ENCODE peak calls at places on chromosomes 2 and 18, in five cellular contexts. B, L, F, V and N are unnamed samples.

GRCh38 chr2:223113161-223113560 is 61.2 kb downstream of the KCNE4 start:
- DNase-seq in B (no peak), V (no peak), F (no peak), L (no peak), N (no peak)

GRCh38 chr18:26456070-26456491 is 92.3 kb downstream of the KCTD1 start:
- DNase-seq in V (peak; percentile 10), L (no peak), F (no peak), B (no peak), N (peak; percentile 68)

GRCh38 chr2:42949125-42949524 is 156.7 kb upstream of the HAAO start:
- DNase-seq in F (no peak), V (no peak), L (peak; percentile 85), B (no peak), N (no peak)

GRCh38 chr2:68727698-68728375 is 6.8 kb upstream of the ARHGAP25 start:
- DNase-seq in V (no peak), F (no peak), L (no peak), B (no peak), N (no peak)

GRCh38 chr2:176967911-176968451 is 244.6 kb upstream of the HNRNPA3 start:
- DNase-seq in F (no peak), B (no peak), V (no peak), L (no peak), N (no peak)

GRCh38 chr2:178859760-178860159 is 52.5 kb upstream of the TTN start:
- DNase-seq in V (no peak), L (no peak), F (no peak), B (no peak), N (no peak)

GRCh38 chr2:33241581-33241980 is 234.9 kb upstream of the RASGRP3 start:
- DNase-seq in B (no peak), F (no peak), L (no peak), V (no peak), N (no peak)

GRCh38 chr18:64165906-64166305 is 17.0 kb upstream of the LINC00305 start:
- DNase-seq in V (no peak), B (no peak), L (no peak), F (no peak), N (no peak)

GRCh38 chr2:118913805-118914645 is 28.0 kb upstream of the MARCO start:
- DNase-seq in F (no peak), V (no peak), B (peak; percentile 27), L (no peak), N (peak; percentile 90)

GRCh38 chr2:19255481-19255880 is 102.9 kb downstream of the OSR1 start:
- DNase-seq in B (no peak), L (no peak), F (no peak), V (no peak), N (no peak)

GRCh38 chr18:12659904-12660605 is 2.1 kb upstream of the SPIRE1 start:
- DNase-seq in V (peak; percentile 47), L (no peak), F (peak; percentile 40), B (peak; percentile 48), N (no peak)

GRCh38 chr18:13576598-13576997 is 149.8 kb downstream of the FAM210A start:
- DNase-seq in F (no peak), L (no peak), V (no peak), B (no peak), N (peak; percentile 80)

GRCh38 chr18:32057624-32058165 is 34.0 kb upstream of the RNF138 start:
- DNase-seq in B (no peak), L (no peak), F (no peak), V (no peak), N (no peak)

GRCh38 chr18:33627114-33627513 is 49.1 kb downstream of the ASXL3 start:
- DNase-seq in F (no peak), V (no peak), B (no peak), L (no peak), N (no peak)

GRCh38 chr2:53512071-53512841 is 255.3 kb upstream of the CHAC2 start:
- DNase-seq in B (no peak), V (no peak), F (no peak), L (no peak), N (no peak)

GRCh38 chr2:106531676-106532075 is 44.5 kb downstream of the CD8B2 start:
- DNase-seq in B (no peak), V (peak; percentile 70), L (no peak), F (no peak), N (no peak)

GRCh38 chr2:10764101-10764785 is 42.8 kb downstream of the ATP6V1C2 start:
- DNase-seq in B (no peak), V (no peak), L (peak; percentile 67), F (no peak), N (peak; percentile 89)

GRCh38 chr2:189633392-189633811 is 27.9 kb upstream of the ASNSD1 start:
- DNase-seq in L (no peak), V (no peak), F (no peak), B (no peak), N (no peak)

GRCh38 chr2:225027061-225027762 is 15.1 kb downstream of the DOCK10 start:
- DNase-seq in B (no peak), F (no peak), V (no peak), L (no peak), N (no peak)

GRCh38 chr2:69241664-69242063 is 145.4 kb downstream of the GFPT1 start:
- DNase-seq in V (no peak), B (no peak), L (no peak), F (no peak), N (no peak)

GRCh38 chr2:172726172-172726735 is 9.4 kb upstream of the RAPGEF4 start:
- DNase-seq in V (peak; percentile 95), F (no peak), L (no peak), B (no peak), N (no peak)

GRCh38 chr2:84494070-84494469 is 22.2 kb upstream of the DNAH6 start:
- DNase-seq in B (no peak), L (no peak), V (no peak), F (no peak), N (no peak)

GRCh38 chr18:3051718-3052410 is 38.9 kb upstream of the LPIN2 start:
- DNase-seq in V (peak; percentile 99), B (no peak), F (no peak), L (no peak), N (no peak)

GRCh38 chr18:46566111-46566510 is 90.9 kb downstream of the LOXHD1 start:
- DNase-seq in V (no peak), B (no peak), L (no peak), F (no peak), N (peak; percentile 88)

GRCh38 chr18:75065251-75066000 is 143.5 kb downstream of the PTGR3 start:
- DNase-seq in V (no peak), B (no peak), F (no peak), L (no peak), N (no peak)

GRCh38 chr2:13821255-13821880 is 811.1 kb upstream of the LRATD1 start:
- DNase-seq in V (no peak), F (no peak), B (no peak), L (no peak), N (no peak)

GRCh38 chr2:174120346-174120745 is 128.0 kb downstream of the OLA1 start:
- DNase-seq in V (peak; percentile 6), F (no peak), B (peak; percentile 82), L (no peak), N (no peak)

GRCh38 chr2:179883407-179883806 is 22.0 kb upstream of the ZNF385B start:
- DNase-seq in V (no peak), L (no peak), F (no peak), B (no peak), N (no peak)

GRCh38 chr18:77119101-77119850 is 13.3 kb downstream of the MBP start:
- DNase-seq in V (no peak), L (no peak), B (no peak), F (no peak), N (no peak)

GRCh38 chr18:13726972-13727331 is 479 bp downstream of the RNMT start:
- DNase-seq in B (no peak), F (peak; percentile 17), V (peak; percentile 43), L (no peak), N (peak; percentile 93)

GRCh38 chr2:37786153-37786809 is 114.8 kb upstream of the CDC42EP3 start:
- DNase-seq in B (no peak), F (no peak), V (no peak), L (no peak), N (peak; percentile 80)

GRCh38 chr2:200728630-200729029 is 83.1 kb upstream of the BZW1 start:
- DNase-seq in B (no peak), F (no peak), V (no peak), L (no peak), N (no peak)

GRCh38 chr2:200725620-200726019 is 86.1 kb upstream of the BZW1 start:
- DNase-seq in B (no peak), L (no peak), V (no peak), F (no peak), N (no peak)

GRCh38 chr2:200733713-200734198 is 78.0 kb upstream of the BZW1 start:
- DNase-seq in L (no peak), V (no peak), F (no peak), B (no peak), N (no peak)

GRCh38 chr2:200730960-200731359 is 80.8 kb upstream of the BZW1 start:
- DNase-seq in L (no peak), V (no peak), B (no peak), F (no peak), N (peak; percentile 64)

DNA sequence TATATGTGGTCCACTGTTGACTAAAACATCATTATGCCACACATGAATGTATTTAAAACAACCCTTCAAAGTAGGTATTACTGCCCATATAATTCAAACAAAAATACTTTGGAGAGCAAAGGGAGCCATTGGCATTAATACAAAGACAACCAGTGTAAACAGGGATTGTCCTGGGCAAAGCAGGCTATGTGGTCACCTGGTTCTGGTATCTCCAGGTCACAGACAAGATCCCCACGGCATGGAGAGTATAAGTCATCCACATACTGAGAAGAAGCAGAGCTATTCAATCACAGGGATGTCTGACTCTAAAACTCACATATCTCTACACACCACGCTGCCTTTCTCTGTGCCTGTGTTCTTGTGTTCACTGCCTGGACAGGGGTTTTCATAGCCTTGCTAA is 81.4 kb upstream of the BZW1 start:
- DNase-seq in L (no peak), B (no peak), V (no peak), F (no peak), N (no peak)
- H3K27ac ChIP-seq in L (no peak overlapping the region), B (no peak overlapping the region), V (no peak overlapping the region), F (no peak overlapping the region), N (no peak overlapping the region)

GRCh38 chr2:132438650-132439030 is 22.0 kb downstream of the GPR39 start:
- DNase-seq in L (no peak), B (peak; percentile 78), V (no peak), F (no peak), N (no peak)
- TF ChIP-seq POLR2AphosphoS5 in L (no peak), B (peak; percentile 48), V (no peak), F (no peak), N (no peak)

DNA sequence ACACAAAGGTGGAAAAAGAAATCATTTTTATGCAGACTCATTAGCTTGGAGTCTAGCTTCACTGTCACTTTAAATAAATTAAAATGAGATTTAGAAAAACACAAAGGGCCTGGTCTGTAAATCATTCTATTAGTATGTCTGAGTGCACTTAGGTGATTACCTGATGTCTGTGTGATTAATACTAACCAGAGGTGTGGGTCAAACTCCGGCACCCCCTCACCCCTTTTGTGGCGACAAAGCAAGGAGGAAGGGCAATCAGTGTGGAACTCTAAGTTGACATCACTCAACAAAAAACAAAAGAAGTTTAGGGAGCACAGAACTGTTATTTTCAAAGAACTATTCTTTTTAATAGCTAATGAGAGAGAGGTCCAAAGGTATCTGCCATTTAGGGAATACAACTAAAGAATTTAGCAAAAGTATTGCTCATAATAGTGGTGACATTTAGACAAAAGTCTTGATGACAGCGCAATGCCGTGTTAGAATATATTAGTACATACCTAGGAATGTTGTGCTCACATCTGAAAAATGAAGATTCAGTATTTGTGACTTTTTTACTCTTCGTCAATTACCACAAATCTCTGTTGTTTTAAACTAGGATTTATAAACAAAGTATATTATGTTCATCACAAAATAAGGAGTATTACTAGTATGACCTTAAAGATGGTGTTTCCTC is 66.3 kb downstream of the ZEB2 start:
- DNase-seq in F (no peak), V (no peak), B (no peak), L (no peak), N (no peak)
- H3K4me3 ChIP-seq in F (no peak overlapping the region), V (no peak overlapping the region), B (no peak overlapping the region), L (no peak overlapping the region), N (no peak overlapping the region)

GRCh38 chr2:241577413-241578122 is 19.0 kb downstream of the BOK start:
- DNase-seq in V (no peak), F (no peak), B (no peak), L (peak; percentile 22), N (no peak)
- H3K27ac ChIP-seq in V (no peak overlapping the region), F (no peak overlapping the region), B (no peak overlapping the region), L (no peak overlapping the region), N (peak overlapping the region; percentile 61)